ENCODE peak calls at places on chromosomes 11 and 22, in seven cellular contexts. Q, L, N, M, V, D and J are unnamed samples.

GRCh38 chr11:120061036-120061760 is 76.7 kb downstream of the TRIM29 start:
- DNase-seq in D (no peak), N (no peak), Q (no peak), V (no peak), L (no peak), M (peak; percentile 83), J (no peak)

GRCh38 chr11:68542617-68543016 is 82.1 kb downstream of the PPP6R3 start:
- DNase-seq in N (no peak), Q (no peak), L (peak; percentile 45), V (no peak), M (no peak), D (no peak), J (no peak)

GRCh38 chr11:121099885-121100284 is 1.2 kb upstream of the TECTA start:
- DNase-seq in L (no peak), V (no peak), D (no peak), Q (no peak), M (no peak), N (no peak), J (no peak)

GRCh38 chr22:23458663-23459541 is 121.2 kb downstream of the IGLL1 start:
- DNase-seq in N (no peak), L (no peak), V (no peak), Q (no peak), M (no peak), D (no peak), J (no peak)

GRCh38 chr22:31347251-31348008 is 1.3 kb upstream of the PATZ1 start:
- DNase-seq in Q (peak; percentile 68), M (no peak), N (peak; percentile 72), V (no peak), D (peak; percentile 79), L (peak; percentile 64), J (peak; percentile 63)

GRCh38 chr11:68342459-68343158 is 30.2 kb downstream of the LRP5 start:
- DNase-seq in Q (no peak), M (no peak), N (no peak), L (no peak), V (no peak), D (no peak), J (peak; percentile 95)

GRCh38 chr11:124643605-124644425 is 21.2 kb downstream of the TBRG1 start:
- DNase-seq in D (no peak), N (no peak), L (no peak), M (no peak), V (no peak), Q (no peak), J (no peak)

GRCh38 chr22:49049691-49050090 is 778.0 kb downstream of the BRD1 start:
- DNase-seq in M (no peak), V (no peak), D (no peak), Q (no peak), L (no peak), N (no peak), J (no peak)

GRCh38 chr11:122863704-122864326 is 18.7 kb upstream of the JHY start:
- DNase-seq in D (no peak), Q (peak; percentile 32), V (no peak), N (peak; percentile 47), M (no peak), L (peak; percentile 38), J (peak; percentile 65)

GRCh38 chr22:27669798-27670599 is 131.6 kb downstream of the MN1 start:
- DNase-seq in V (no peak), L (no peak), Q (no peak), D (peak; percentile 35), N (no peak), M (no peak), J (peak; percentile 55)

GRCh38 chr11:131688056-131688693 is 317.8 kb downstream of the NTM start:
- DNase-seq in M (peak; percentile 71), D (peak; percentile 86), L (peak; percentile 38), Q (peak; percentile 47), N (peak; percentile 34), V (no peak), J (no peak)

GRCh38 chr22:27775087-27775697 is 26.4 kb downstream of the MN1 start:
- DNase-seq in D (no peak), N (no peak), Q (no peak), M (no peak), L (no peak), V (no peak), J (no peak)

GRCh38 chr11:1668911-1669473 is 28.0 kb upstream of the KRTAP5-6 start:
- DNase-seq in Q (no peak), V (no peak), L (no peak), N (no peak), D (peak; percentile 44), M (no peak), J (no peak)

GRCh38 chr11:68954970-68955958 is 25.5 kb downstream of the MRGPRD start:
- DNase-seq in D (no peak), M (no peak), V (no peak), L (peak; percentile 66), N (peak; percentile 77), Q (peak; percentile 39), J (no peak)

GRCh38 chr11:105000167-105000566 is 22.8 kb downstream of the CASP5 start:
- DNase-seq in Q (no peak), L (no peak), N (no peak), V (no peak), D (no peak), M (no peak), J (peak; percentile 63)

GRCh38 chr11:45156201-45156600 is 9.8 kb downstream of the PRDM11 start:
- DNase-seq in D (no peak), Q (no peak), L (no peak), M (no peak), N (no peak), V (no peak), J (no peak)

GRCh38 chr11:120532511-120533196 is 21.1 kb downstream of the GRIK4 start:
- DNase-seq in D (no peak), V (no peak), N (no peak), M (no peak), L (no peak), Q (no peak), J (no peak)

GRCh38 chr22:19981961-19982920 is 34.4 kb downstream of the ARVCF start:
- DNase-seq in N (no peak), L (no peak), Q (no peak), D (peak; percentile 35), V (no peak), M (no peak), J (no peak)

GRCh38 chr11:35352107-35352888 is 67.1 kb downstream of the SLC1A2 start:
- DNase-seq in N (no peak), V (no peak), M (no peak), L (peak; percentile 41), Q (peak; percentile 43), D (no peak), J (no peak)

DNA sequence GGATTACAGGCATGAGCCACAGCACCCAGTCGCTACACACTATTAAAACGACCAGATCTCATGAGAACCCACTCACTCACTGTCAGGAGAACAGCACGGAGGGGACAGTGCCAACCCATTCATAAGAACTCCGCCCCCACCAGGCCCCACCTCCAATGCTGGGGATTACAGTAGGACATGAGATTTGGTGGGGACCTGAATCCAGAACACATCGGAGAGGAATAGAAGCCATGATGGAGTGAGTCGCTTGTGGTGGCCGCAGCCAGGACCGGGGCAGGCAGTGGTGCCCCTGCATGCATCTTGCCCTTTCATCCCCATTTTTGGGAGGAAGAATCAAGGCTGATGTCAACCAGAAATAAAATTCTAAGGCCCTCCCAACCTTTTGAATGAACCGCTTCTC is 8.7 kb downstream of the NADSYN1 start:
- DNase-seq in Q (no peak), L (no peak), N (no peak), D (peak; percentile 23), V (no peak), M (no peak), J (no peak)
- H3K36me3 ChIP-seq in Q (peaks cover 84% of the 10 kb centered on the region), L (no peaks in the 10 kb centered on the region), N (peaks cover 57% of the 10 kb centered on the region), D (no peaks in the 10 kb centered on the region), V (peaks cover 42% of the 10 kb centered on the region), M (no peaks in the 10 kb centered on the region), J (peaks cover 19% of the 10 kb centered on the region)

GRCh38 chr11:126308271-126308671 is 4.4 kb downstream of the DCPS start:
- DNase-seq in M (no peak), Q (no peak), L (no peak), N (no peak), V (no peak), D (peak; percentile 13), J (no peak)

GRCh38 chr11:126310229-126310991 is 6.5 kb downstream of the DCPS start:
- DNase-seq in M (no peak), Q (peak; percentile 80), V (no peak), N (peak; percentile 79), D (peak; percentile 84), L (peak; percentile 81), J (peak; percentile 81)

GRCh38 chr11:126305699-126306098 is 1.8 kb downstream of the DCPS start:
- DNase-seq in N (no peak), Q (no peak), M (no peak), V (no peak), L (no peak), D (peak; percentile 10), J (no peak)

GRCh38 chr11:126304457-126305072 is 705 bp downstream of the DCPS start:
- DNase-seq in D (peak; percentile 28), Q (no peak), N (no peak), M (no peak), L (no peak), V (no peak), J (no peak)

GRCh38 chr11:126307706-126308105 is 3.8 kb downstream of the DCPS start:
- DNase-seq in D (peak; percentile 51), N (no peak), Q (no peak), M (no peak), V (no peak), L (no peak), J (no peak)
- TF ChIP-seq CTCF in D (no peak), N (no peak), Q (peak; percentile 30), M (no peak), V (no peak), L (no peak), J (peak; percentile 62)

DNA sequence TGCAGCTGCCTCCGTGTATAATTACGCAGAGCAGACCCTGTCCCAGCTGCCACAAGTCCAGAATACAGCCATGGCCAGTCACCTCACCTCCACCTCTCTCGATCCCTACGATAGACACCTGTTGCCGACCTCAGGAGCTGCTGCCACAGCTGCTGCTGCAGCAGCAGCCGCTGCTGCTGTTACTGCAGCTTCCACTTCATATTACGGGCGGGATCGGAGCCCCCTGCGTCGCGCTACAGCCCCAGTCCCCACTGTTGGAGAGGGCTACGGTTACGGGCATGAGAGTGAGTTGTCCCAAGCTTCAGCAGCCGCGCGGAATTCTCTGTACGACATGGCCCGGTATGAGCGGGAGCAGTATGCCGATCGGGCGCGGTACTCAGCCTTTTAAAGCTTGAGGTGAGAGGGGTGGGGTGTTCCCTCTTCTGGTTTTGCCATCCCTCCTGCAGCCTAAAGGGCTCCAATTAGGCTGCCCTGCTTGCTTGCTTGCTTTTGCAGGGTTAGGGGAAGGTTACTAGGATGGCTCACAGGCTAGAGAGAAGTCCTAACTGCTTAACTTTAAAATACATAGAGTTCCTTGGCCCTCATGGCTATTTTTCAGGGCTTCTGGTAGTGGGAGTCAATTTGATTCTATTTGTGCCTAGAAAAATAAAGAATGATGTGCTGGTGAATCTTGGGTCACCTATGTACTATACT is 5.4 kb downstream of the RBM4 start:
- DNase-seq in N (no peak), V (no peak), D (no peak), M (no peak), L (no peak), Q (no peak), J (no peak)
- H3K36me3 ChIP-seq in N (peaks cover 71% of the 10 kb centered on the region), V (peaks cover 74% of the 10 kb centered on the region), D (peaks cover 7% of the 10 kb centered on the region), M (no peaks in the 10 kb centered on the region), L (no peaks in the 10 kb centered on the region), Q (peaks cover 79% of the 10 kb centered on the region), J (peaks cover 18% of the 10 kb centered on the region)

DNA sequence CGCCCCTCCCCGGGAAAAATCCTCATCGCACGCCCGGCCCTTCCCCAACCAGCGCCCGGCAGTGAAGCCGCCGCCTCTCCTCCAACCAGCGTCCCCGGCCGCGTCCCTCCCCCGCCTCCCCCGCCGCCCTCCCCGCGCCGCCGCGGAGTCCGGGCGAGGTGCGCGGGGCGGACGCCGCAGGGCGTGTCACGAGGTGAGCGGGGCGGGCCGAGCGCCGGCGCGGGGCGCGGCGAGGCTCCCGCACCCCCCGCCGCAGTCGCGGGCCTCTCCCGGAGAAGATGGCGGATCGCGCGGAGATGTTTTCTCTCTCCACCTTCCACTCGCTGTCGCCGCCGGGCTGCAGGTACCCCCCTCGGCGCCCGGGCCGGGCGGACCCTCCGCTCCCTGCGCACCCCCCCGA is at the start of gene MAPK8IP2:
- DNase-seq in D (peak; percentile 64), Q (no peak), M (no peak), L (no peak), N (no peak), V (no peak), J (peak; percentile 48)
- TF ChIP-seq CTCF in D (no peak), Q (no peak), M (no peak), L (no peak), N (no peak), V (no peak), J (no peak)